ENCODE peak calls at places on chromosomes 1 and 21, in nine cellular contexts. C, L, V, H, P, G, M, D and Y are unnamed samples.

GRCh38 chr1:10438677-10439163 is 8.5 kb downstream of the CENPS start:
- DNase-seq in H (no peak), V (no peak), C (no peak), P (no peak), D (no peak), G (no peak), L (no peak), M (no peak), Y (no peak)

GRCh38 chr21:42456457-42456856 is 39.6 kb downstream of the RSPH1 start:
- DNase-seq in C (no peak), G (no peak), D (peak), P (peak), L (no peak), V (no peak), H (peak), M (no peak), Y (peak)

GRCh38 chr1:27538793-27539192 is 48.8 kb upstream of the WASF2 start:
- DNase-seq in H (no peak), D (no peak), M (no peak), P (no peak), G (no peak), V (peak), L (no peak), C (peak), Y (no peak)

GRCh38 chr1:107152332-107152731 is 11.5 kb downstream of the NTNG1 start:
- DNase-seq in P (no peak), L (no peak), D (no peak), C (no peak), V (no peak), H (no peak), G (no peak), M (no peak), Y (no peak)

GRCh38 chr1:17540255-17541001 is 930 bp downstream of the ARHGEF10L start:
- DNase-seq in P (no peak), H (no peak), G (peak), D (no peak), C (no peak), L (peak), V (peak), M (peak), Y (peak)

GRCh38 chr1:207861442-207862177 is 49.3 kb downstream of the CD34 start:
- DNase-seq in D (peak), G (no peak), C (no peak), L (no peak), M (no peak), H (peak), P (peak), V (no peak), Y (peak)

GRCh38 chr1:216190438-216190837 is 232.8 kb downstream of the USH2A start:
- DNase-seq in D (no peak), C (no peak), G (no peak), V (no peak), H (no peak), P (no peak), L (no peak), M (no peak), Y (no peak)

GRCh38 chr1:25599969-25600610 is 16.5 kb upstream of the MAN1C1 start:
- DNase-seq in L (no peak), H (no peak), D (no peak), V (no peak), M (no peak), P (no peak), G (no peak), C (no peak), Y (no peak)

GRCh38 chr1:220144051-220144450 is 50.1 kb downstream of the IARS2 start:
- DNase-seq in H (no peak), L (no peak), V (no peak), M (no peak), D (no peak), C (no peak), G (no peak), P (no peak), Y (no peak)

GRCh38 chr1:154607084-154607747 is 770 bp downstream of the ADAR start:
- DNase-seq in H (peak), M (no peak), P (peak), V (peak), D (no peak), G (no peak), L (no peak), C (peak), Y (no peak)

GRCh38 chr1:204507317-204508105 is 8.7 kb upstream of the MDM4 start:
- DNase-seq in D (no peak), L (peak), V (peak), G (no peak), H (peak), M (peak), C (peak), P (peak), Y (peak)

GRCh38 chr1:167713330-167714081 is 8.3 kb upstream of the MPZL1 start:
- DNase-seq in M (peak), L (no peak), C (no peak), H (peak), P (no peak), D (peak), V (peak), G (no peak), Y (peak)

GRCh38 chr1:86948212-86948611 is 33.8 kb downstream of the HS2ST1 start:
- DNase-seq in C (no peak), D (no peak), P (no peak), M (no peak), L (no peak), G (no peak), V (peak), H (no peak), Y (no peak)

GRCh38 chr1:55050283-55050682 is 10.9 kb downstream of the PCSK9 start:
- DNase-seq in V (peak), M (no peak), H (no peak), P (no peak), G (no peak), L (no peak), D (no peak), C (no peak), Y (no peak)

GRCh38 chr1:226692868-226693267 is 46.2 kb downstream of the ITPKB start:
- DNase-seq in D (no peak), M (no peak), P (no peak), V (no peak), L (no peak), C (no peak), G (no peak), H (no peak), Y (no peak)

GRCh38 chr21:38525454-38525853 is 27.2 kb upstream of the ERG start:
- DNase-seq in M (no peak), L (no peak), H (no peak), G (no peak), P (no peak), C (no peak), D (no peak), V (no peak), Y (no peak)

GRCh38 chr21:36162631-36163030 is 6.0 kb downstream of the DOP1B start:
- DNase-seq in V (no peak), M (no peak), L (no peak), H (no peak), D (no peak), C (no peak), G (no peak), P (peak), Y (no peak)

GRCh38 chr1:244603498-244603897 is 49.4 kb upstream of the DESI2 start:
- DNase-seq in L (peak), H (peak), C (peak), P (peak), G (no peak), M (no peak), V (peak), D (no peak), Y (no peak)

GRCh38 chr1:209816923-209817322 is 10.8 kb upstream of the UTP25 start:
- DNase-seq in C (no peak), L (no peak), V (no peak), P (no peak), G (no peak), M (no peak), D (no peak), H (no peak), Y (no peak)

GRCh38 chr1:176864211-176864610 is 300.3 kb downstream of the ASTN1 start:
- DNase-seq in C (no peak), P (no peak), G (no peak), L (no peak), D (no peak), M (no peak), V (no peak), H (no peak), Y (no peak)

GRCh38 chr1:233090706-233091494 is 140.5 kb downstream of the NTPCR start:
- DNase-seq in V (no peak), P (no peak), H (no peak), C (no peak), L (no peak), D (no peak), G (no peak), M (no peak), Y (no peak)

GRCh38 chr21:42093991-42094417 is 22.9 kb downstream of the UMODL1 start:
- DNase-seq in D (no peak), L (no peak), M (no peak), V (peak), C (peak), G (no peak), P (no peak), H (no peak), Y (no peak)

GRCh38 chr1:86472767-86473166 is 4.0 kb downstream of the CLCA1 start:
- DNase-seq in D (no peak), P (no peak), H (no peak), M (no peak), C (no peak), L (no peak), V (no peak), G (no peak), Y (no peak)

GRCh38 chr1:31467005-31467674 is 54.1 kb downstream of the SERINC2 start:
- DNase-seq in C (peak), L (no peak), D (no peak), P (peak), M (no peak), G (no peak), H (no peak), V (no peak), Y (no peak)

GRCh38 chr1:81264976-81265375 is 535.8 kb upstream of the ADGRL2 start:
- DNase-seq in P (no peak), M (no peak), L (no peak), D (no peak), G (no peak), V (no peak), H (no peak), C (no peak), Y (no peak)